ENCODE peak calls at places on chromosomes 13 and 19, in eight cellular contexts. Q is CD4-positive, alpha-beta memory T cell; E is dorsolateral prefrontal cortex; U is GM10248; R is AG04450; I is GOT3; F is pancreas; O is EH. B is an unnamed sample.
A peak's percentile ranks its signal among the peaks of the same experiment; 100 is the strongest.

GRCh38 chr19:17125728-17126677 is 50.4 kb downstream of the MYO9B start:
- DNase-seq in I (no peak), R (no peak), U (peak; percentile 80), E (peak; percentile 53), F (no peak), Q (peak; percentile 87), O (peak; percentile 16), B (peak; percentile 52)

GRCh38 chr19:3062165-3063105 is at the start of gene TLE5:
- DNase-seq in U (peak; percentile 86), I (no peak), E (peak; percentile 28), O (peak; percentile 62), Q (peak; percentile 79), R (no peak), F (peak; percentile 92), B (peak; percentile 73)

GRCh38 chr13:60617863-60618733 is 221.1 kb downstream of the TDRD3 start:
- DNase-seq in E (no peak), O (peak; percentile 26), Q (no peak), U (no peak), R (no peak), F (no peak), I (no peak), B (peak; percentile 63)

GRCh38 chr13:24683833-24684599 is 3.8 kb downstream of the ATP12A start:
- DNase-seq in F (no peak), Q (peak; percentile 55), I (peak; percentile 19), R (no peak), E (peak; percentile 58), U (peak; percentile 81), O (peak; percentile 57), B (peak; percentile 64)

GRCh38 chr19:1516395-1516753 is 3.6 kb upstream of the ADAMTSL5 start:
- DNase-seq in F (no peak), R (no peak), O (no peak), I (no peak), U (no peak), Q (no peak), E (no peak), B (no peak)

GRCh38 chr19:55694656-55695491 is 19.8 kb downstream of the EPN1 start:
- DNase-seq in R (no peak), I (no peak), F (no peak), U (no peak), E (peak; percentile 19), O (no peak), Q (no peak), B (no peak)

GRCh38 chr13:26469602-26470001 is 87.9 kb upstream of the WASF3 start:
- DNase-seq in F (no peak), Q (no peak), O (no peak), R (no peak), E (no peak), U (no peak), I (no peak), B (no peak)

GRCh38 chr13:97878421-97879375 is 74.8 kb upstream of the IPO5 start:
- DNase-seq in O (peak; percentile 29), R (no peak), Q (no peak), E (no peak), I (no peak), U (no peak), F (no peak), B (no peak)

GRCh38 chr13:114099918-114100445 is 32.4 kb downstream of the RASA3 start:
- DNase-seq in F (peak; percentile 64), I (no peak), U (no peak), R (no peak), Q (peak; percentile 59), O (peak; percentile 77), E (no peak), B (peak; percentile 57)

GRCh38 chr13:43805071-43805468 is 18.3 kb upstream of the ENOX1 start:
- DNase-seq in I (peak; percentile 8), F (no peak), Q (no peak), R (peak; percentile 54), E (no peak), U (no peak), O (peak; percentile 86), B (no peak)

GRCh38 chr13:113178070-113178895 is 19.8 kb downstream of the PROZ start:
- DNase-seq in Q (no peak), U (no peak), F (no peak), I (no peak), E (no peak), O (peak; percentile 99), R (peak; percentile 97), B (peak; percentile 86)

GRCh38 chr13:60094385-60095088 is 69.2 kb downstream of the DIAPH3 start:
- DNase-seq in E (no peak), O (no peak), I (no peak), R (no peak), Q (no peak), U (no peak), F (no peak), B (no peak)

GRCh38 chr19:12794196-12794921 is 3.1 kb downstream of the JUNB start:
- DNase-seq in F (no peak), I (no peak), O (no peak), Q (no peak), U (no peak), E (no peak), R (no peak), B (peak; percentile 60)

GRCh38 chr13:112744306-112745021 is 54.6 kb downstream of the ATP11A start:
- DNase-seq in F (no peak), U (no peak), O (peak; percentile 69), I (no peak), E (no peak), R (no peak), Q (no peak), B (peak; percentile 52)

GRCh38 chr19:48635263-48635965 is 1.8 kb downstream of the DBP start:
- DNase-seq in Q (peak; percentile 67), F (peak; percentile 90), O (peak; percentile 53), R (no peak), U (peak; percentile 89), E (no peak), I (no peak), B (peak; percentile 82)

GRCh38 chr13:112172641-112173171 is 105.8 kb downstream of the SOX1 start:
- DNase-seq in Q (no peak), O (no peak), U (no peak), I (no peak), F (no peak), R (no peak), E (no peak), B (no peak)